ENCODE peak calls at places on chromosomes 7 and 10, in ten cellular contexts. S is stomach, R is adrenal gland, X is Peyer's patch, E is K562, H is sigmoid colon, V is right lobe of liver, G is uterus, C is ovary, D is spleen. Z is an unnamed sample.
A peak's percentile ranks its signal among the peaks of the same experiment; 100 is the strongest.

GRCh38 chr10:69974551-69975155 is 78.0 kb upstream of the MACROH2A2 start:
- DNase-seq in S (no peak), R (no peak), X (no peak), E (no peak), H (no peak), V (no peak), G (no peak), C (no peak), D (no peak), Z (no peak)

GRCh38 chr7:100162874-100163533 is 4.5 kb upstream of the TRAPPC14 start:
- DNase-seq in S (no peak), R (no peak), X (peak; percentile 74), E (peak; percentile 55), H (no peak), V (no peak), G (no peak), C (peak; percentile 28), D (peak; percentile 73), Z (no peak)

GRCh38 chr10:77385315-77385714 is 252.3 kb downstream of the KCNMA1 start:
- DNase-seq in S (no peak), R (no peak), X (no peak), E (no peak), H (no peak), V (no peak), G (no peak), C (no peak), D (no peak), Z (no peak)

GRCh38 chr10:22550732-22551131 is 163.6 kb downstream of the PIP4K2A start:
- DNase-seq in S (peak; percentile 44), R (peak; percentile 32), X (peak; percentile 83), E (peak; percentile 78), H (no peak), V (no peak), G (peak; percentile 41), C (peak; percentile 54), D (peak; percentile 87), Z (no peak)

GRCh38 chr10:54194768-54195167 is 606.3 kb downstream of the PCDH15 start:
- DNase-seq in S (no peak), R (no peak), X (no peak), E (no peak), H (no peak), V (no peak), G (no peak), C (no peak), D (no peak), Z (no peak)

GRCh38 chr10:47240173-47240572 is 59.8 kb upstream of the GDF10 start:
- DNase-seq in S (peak; percentile 14), R (no peak), X (peak; percentile 24), E (no peak), H (no peak), V (no peak), G (no peak), C (no peak), D (peak; percentile 47), Z (no peak)

GRCh38 chr10:50653142-50653541 is 29.4 kb upstream of the SGMS1 start:
- DNase-seq in S (no peak), R (peak; percentile 40), X (peak; percentile 56), E (peak; percentile 62), H (no peak), V (no peak), G (no peak), C (no peak), D (no peak), Z (peak; percentile 15)

GRCh38 chr7:155741805-155742204 is 70.5 kb downstream of the SHH start:
- DNase-seq in S (peak; percentile 46), R (no peak), X (peak; percentile 90), E (no peak), H (no peak), V (peak; percentile 59), G (no peak), C (no peak), D (peak; percentile 88), Z (no peak)

GRCh38 chr10:89427629-89428028 is 13.3 kb downstream of the IFIT5 start:
- DNase-seq in S (no peak), R (no peak), X (no peak), E (no peak), H (no peak), V (no peak), G (no peak), C (no peak), D (no peak), Z (no peak)

GRCh38 chr7:44244282-44244681 is 43.5 kb downstream of the YKT6 start:
- DNase-seq in S (no peak), R (no peak), X (no peak), E (peak; percentile 59), H (no peak), V (no peak), G (no peak), C (no peak), D (no peak), Z (no peak)

GRCh38 chr7:108089381-108089780 is 40.8 kb downstream of the LAMB4 start:
- DNase-seq in S (no peak), R (no peak), X (no peak), E (peak; percentile 53), H (no peak), V (no peak), G (no peak), C (no peak), D (no peak), Z (no peak)

GRCh38 chr7:99669782-99670181 is 10.0 kb downstream of the CYP3A5 start:
- DNase-seq in S (no peak), R (no peak), X (no peak), E (no peak), H (no peak), V (no peak), G (no peak), C (no peak), D (no peak), Z (no peak)

DNA sequence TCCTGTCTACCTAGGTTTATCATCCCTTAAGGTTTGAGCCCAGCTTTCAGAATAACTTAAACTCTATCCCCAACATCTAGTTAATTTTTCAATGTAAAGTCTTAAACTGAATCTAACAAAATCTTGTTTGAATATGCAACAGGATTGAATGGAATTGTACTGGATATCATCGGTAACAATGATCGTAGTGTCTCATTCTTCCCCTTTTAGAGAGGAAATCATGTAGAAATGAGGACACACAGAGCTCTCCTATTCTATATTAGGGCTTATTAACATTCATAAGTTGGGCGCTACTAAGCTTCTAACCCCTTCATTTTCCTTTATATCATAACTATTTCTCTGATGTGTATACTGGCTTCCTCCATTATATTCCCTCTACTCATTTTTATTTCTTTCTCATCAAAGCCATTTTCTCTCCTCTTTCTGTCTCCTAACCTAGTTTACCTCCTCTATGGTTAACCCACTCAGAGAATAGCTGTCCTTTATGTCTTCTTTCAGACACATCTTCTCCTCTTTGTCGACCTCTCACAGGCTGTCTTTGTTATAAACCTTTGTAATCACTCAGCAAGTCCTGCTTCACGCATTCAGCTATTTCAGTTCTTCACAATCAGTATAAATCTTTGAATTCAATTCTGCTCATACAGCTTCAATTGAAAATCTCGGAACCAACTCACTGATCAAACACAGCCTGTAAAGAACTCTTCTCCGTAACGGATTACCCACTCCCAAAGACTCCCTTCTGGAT is 1019.0 kb upstream of the C7orf33 start:
- DNase-seq in S (no peak), R (no peak), X (no peak), E (no peak), H (no peak), V (no peak), G (no peak), C (no peak), D (no peak), Z (no peak)
- H3K27ac ChIP-seq in S (no peak overlapping the region), R (no peak overlapping the region), X (no peak overlapping the region), E (no peak overlapping the region), H (no peak overlapping the region), V (no peak overlapping the region), G (no peak overlapping the region), C (no peak overlapping the region), D (no peak overlapping the region), Z (no peak overlapping the region)

GRCh38 chr10:62655337-62655994 is 149.1 kb upstream of the ADO start:
- DNase-seq in S (no peak), R (no peak), X (no peak), E (no peak), H (no peak), V (no peak), G (no peak), C (no peak), D (no peak), Z (no peak)
- TF ChIP-seq POLR2A in S (no peak), R (no peak), X (no peak), E (no peak), H (no peak), V (no peak), G (no peak), C (no peak), D (no peak), Z (no peak)

GRCh38 chr10:32952541-32953276 is 5.3 kb downstream of the ITGB1 start:
- DNase-seq in S (no peak), R (no peak), X (no peak), E (no peak), H (no peak), V (no peak), G (no peak), C (no peak), D (no peak), Z (no peak)

GRCh38 chr10:32950457-32951109 is 7.4 kb downstream of the ITGB1 start:
- DNase-seq in S (no peak), R (no peak), X (no peak), E (no peak), H (no peak), V (no peak), G (no peak), C (no peak), D (no peak), Z (no peak)

GRCh38 chr10:32953277-32953927 is 4.6 kb downstream of the ITGB1 start:
- DNase-seq in S (no peak), R (no peak), X (no peak), E (no peak), H (no peak), V (no peak), G (no peak), C (no peak), D (no peak), Z (no peak)

GRCh38 chr10:32951111-32951510 is 6.9 kb downstream of the ITGB1 start:
- DNase-seq in S (no peak), R (no peak), X (no peak), E (no peak), H (no peak), V (no peak), G (no peak), C (no peak), D (no peak), Z (no peak)

GRCh38 chr10:32952094-32952493 is 5.9 kb downstream of the ITGB1 start:
- DNase-seq in S (no peak), R (no peak), X (no peak), E (no peak), H (no peak), V (no peak), G (no peak), C (no peak), D (no peak), Z (no peak)
- H3K4me3 ChIP-seq in S (no peak overlapping the region), R (no peak overlapping the region), X (no peak overlapping the region), E (no peak overlapping the region), H (no peak overlapping the region), V (no peak overlapping the region), G (no peak overlapping the region), C (no peak overlapping the region), D (no peak overlapping the region), Z (no peak overlapping the region)

DNA sequence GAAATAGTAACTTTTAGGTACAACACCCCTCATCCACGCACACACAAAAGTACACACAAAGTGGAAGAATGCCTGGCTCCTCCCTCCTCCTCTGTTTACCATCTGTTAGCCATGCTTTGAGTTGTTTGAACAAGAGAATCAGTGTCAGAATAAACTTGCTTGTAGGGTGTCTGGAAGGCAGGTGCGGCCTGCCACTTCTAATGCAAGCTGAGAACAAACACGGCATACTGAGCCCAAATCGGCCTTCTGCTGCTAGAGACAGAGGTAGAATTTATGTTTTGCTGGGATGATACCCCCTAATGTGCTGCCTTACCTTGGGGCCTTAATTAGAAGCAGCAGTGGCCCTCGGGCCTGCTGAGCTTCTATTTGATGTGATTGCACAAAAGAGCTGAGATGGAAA is 24.8 kb upstream of the FAM180A start:
- DNase-seq in S (no peak), R (no peak), X (no peak), E (no peak), H (no peak), V (no peak), G (no peak), C (no peak), D (no peak), Z (peak; percentile 54)
- H3K27ac ChIP-seq in S (no peak overlapping the region), R (no peak overlapping the region), X (no peak overlapping the region), E (no peak overlapping the region), H (no peak overlapping the region), V (no peak overlapping the region), G (no peak overlapping the region), C (no peak overlapping the region), D (no peak overlapping the region), Z (peak overlapping the region; percentile 58)

Z was measured in prostate gland.